ENCODE peak calls at places on chromosomes 16 and 17, in seven cellular contexts. B is tibial artery, P is right lobe of liver, M is suprapubic skin, Z is left lung, G is fibroblast of pulmonary artery, V is PC-3. D is an unnamed sample.

GRCh38 chr17:81130385-81131288 is 34.7 kb upstream of the PVALEF start:
- DNase-seq in P (no peak), G (no peak), M (no peak), B (no peak), Z (no peak), V (no peak), D (no peak)

GRCh38 chr17:82465023-82465603 is 6.6 kb downstream of the NARF start:
- DNase-seq in M (no peak), V (no peak), P (no peak), Z (no peak), G (no peak), B (no peak), D (no peak)

GRCh38 chr16:16861546-16861945 is 482.6 kb downstream of the NPIPA7 start:
- DNase-seq in P (no peak), M (no peak), V (peak), B (no peak), G (peak), Z (peak), D (peak)

GRCh38 chr17:1179112-1179634 is 608 bp downstream of the ABR start:
- DNase-seq in V (no peak), B (no peak), Z (peak), P (no peak), G (no peak), M (no peak), D (no peak)

GRCh38 chr16:27432600-27432957 is 30.6 kb downstream of the IL21R start:
- DNase-seq in V (peak), Z (peak), P (no peak), G (peak), M (no peak), B (peak), D (peak)

GRCh38 chr17:55818026-55818425 is 67.2 kb downstream of the PCTP start:
- DNase-seq in Z (no peak), M (no peak), B (no peak), P (no peak), V (no peak), G (no peak), D (no peak)

GRCh38 chr17:35879748-35880654 is at the start of gene CCL5:
- DNase-seq in M (no peak), V (peak), P (no peak), B (no peak), Z (no peak), G (peak), D (no peak)

GRCh38 chr17:81508639-81509047 is 4.0 kb downstream of the ACTG1 start:
- DNase-seq in M (no peak), B (no peak), V (peak), P (no peak), G (peak), Z (no peak), D (no peak)

GRCh38 chr17:82372591-82373452 is 1.3 kb downstream of the UTS2R start:
- DNase-seq in M (no peak), Z (no peak), V (no peak), P (peak), B (no peak), G (no peak), D (no peak)

GRCh38 chr17:82449136-82449882 is 1.2 kb downstream of the CYBC1 start:
- DNase-seq in V (no peak), Z (no peak), B (no peak), G (no peak), P (peak), M (peak), D (no peak)

GRCh38 chr17:70913086-70913485 is 743.8 kb downstream of the KCNJ2 start:
- DNase-seq in B (no peak), M (no peak), Z (no peak), V (no peak), G (peak), P (no peak), D (no peak)

GRCh38 chr16:30033270-30033669 is 2.2 kb upstream of the TLCD3B start:
- DNase-seq in P (no peak), Z (no peak), B (no peak), V (no peak), M (no peak), G (no peak), D (no peak)

GRCh38 chr17:68101992-68102758 is 66.6 kb downstream of the KPNA2 start:
- DNase-seq in B (peak), P (no peak), G (peak), M (no peak), V (peak), Z (no peak), D (no peak)

GRCh38 chr16:5500526-5500925 is 402.9 kb upstream of the EEF2KMT start:
- DNase-seq in B (no peak), G (no peak), M (no peak), V (no peak), P (no peak), Z (no peak), D (no peak)

GRCh38 chr17:82619211-82619610 is 29.0 kb downstream of the WDR45B start:
- DNase-seq in B (no peak), V (no peak), G (no peak), M (no peak), Z (no peak), P (no peak), D (no peak)

GRCh38 chr16:8571061-8571596 is 19.2 kb downstream of the TMEM114 start:
- DNase-seq in G (peak), M (no peak), B (no peak), V (no peak), P (no peak), Z (no peak), D (no peak)

GRCh38 chr16:54355251-54355650 is 68.7 kb upstream of the IRX3 start:
- DNase-seq in V (no peak), B (no peak), Z (no peak), M (no peak), G (peak), P (no peak), D (no peak)

GRCh38 chr16:47492428-47493357 is 31.6 kb downstream of the PHKB start:
- DNase-seq in P (peak), M (peak), Z (peak), B (peak), V (no peak), G (peak), D (no peak)

GRCh38 chr16:14309001-14309886 is 238.1 kb downstream of the MRTFB start:
- DNase-seq in V (peak), Z (no peak), G (no peak), P (no peak), M (no peak), B (no peak), D (peak)

GRCh38 chr17:81481011-81481799 is 31.4 kb downstream of the ACTG1 start:
- DNase-seq in P (no peak), B (peak), Z (peak), V (no peak), M (peak), G (peak), D (no peak)

DNA sequence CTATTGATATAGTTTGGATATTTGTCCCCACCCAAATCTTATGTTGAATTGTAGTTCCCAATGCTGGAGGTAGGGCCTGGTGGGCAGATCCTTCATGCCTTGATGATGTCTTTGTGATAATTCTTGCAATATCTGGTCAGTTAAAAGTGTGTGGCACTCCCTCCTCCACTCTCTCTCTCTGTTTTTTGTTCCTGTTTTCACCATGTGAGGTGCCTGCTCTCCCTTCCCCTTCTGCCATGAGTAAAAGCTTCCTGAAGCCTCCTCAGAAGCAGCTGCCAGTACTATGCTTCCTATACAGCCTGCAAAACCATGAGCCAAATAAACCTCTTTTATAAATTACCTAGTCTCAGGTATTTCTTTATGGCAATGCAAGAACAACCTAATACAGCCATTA is 47.3 kb downstream of the TOM1L2 start:
- DNase-seq in B (no peak), M (no peak), P (no peak), Z (no peak), G (no peak), V (no peak), D (no peak)
- TF ChIP-seq CTCF in B (no peak), M (no peak), P (no peak), Z (no peak), G (no peak), V (no peak), D (no peak)

GRCh38 chr17:4006745-4007211 is 42.5 kb upstream of the ATP2A3 start:
- DNase-seq in B (no peak), G (no peak), P (no peak), V (no peak), Z (no peak), M (no peak), D (no peak)
- TF ChIP-seq CTCF in B (no peak), G (no peak), P (no peak), V (no peak), Z (no peak), M (no peak), D (no peak)

GRCh38 chr17:42458497-42459255 is at the start of gene ATP6V0A1:
- DNase-seq in P (peak), Z (peak), V (no peak), M (peak), B (peak), G (peak), D (peak)

GRCh38 chr17:42459983-42460300 is 1.3 kb downstream of the ATP6V0A1 start:
- DNase-seq in Z (no peak), M (no peak), V (no peak), B (no peak), P (no peak), G (peak), D (no peak)

GRCh38 chr17:42460371-42460770 is 1.7 kb downstream of the ATP6V0A1 start:
- DNase-seq in M (no peak), G (no peak), P (no peak), V (no peak), Z (no peak), B (no peak), D (no peak)

GRCh38 chr17:42457107-42457787 is 1.4 kb upstream of the ATP6V0A1 start:
- DNase-seq in B (no peak), G (peak), Z (no peak), P (no peak), V (no peak), M (no peak), D (no peak)

GRCh38 chr17:42459256-42459982 is 741 bp downstream of the ATP6V0A1 start:
- DNase-seq in P (peak), B (peak), G (peak), Z (peak), V (no peak), M (peak), D (no peak)
- TF ChIP-seq CTCF in P (no peak), B (no peak), G (peak), Z (no peak), V (no peak), M (peak), D (peak)

GRCh38 chr17:75182569-75183436 is at the start of gene SUMO2:
- DNase-seq in Z (peak), B (peak), P (peak), M (peak), G (peak), V (peak), D (peak)
- TF ChIP-seq CTCF in Z (peak), B (peak), P (no peak), M (no peak), G (no peak), V (no peak), D (peak)

DNA sequence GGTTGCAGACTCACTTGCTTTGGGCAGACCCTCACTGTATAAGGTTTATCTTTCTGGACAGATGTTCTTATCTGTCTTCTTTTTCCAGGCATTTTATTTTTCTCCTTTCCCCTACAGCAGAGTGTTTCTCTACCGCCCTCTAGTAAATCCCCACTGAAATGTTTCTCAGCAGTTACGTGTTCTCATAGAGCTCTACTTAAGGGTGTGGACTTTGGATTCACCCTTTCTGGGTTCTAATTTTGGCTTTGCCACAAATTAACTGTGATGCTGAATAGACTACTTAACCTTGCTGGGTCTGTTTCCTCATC is 2.0 kb downstream of the ADAT1 start:
- DNase-seq in V (peak), Z (no peak), B (no peak), M (no peak), P (no peak), G (peak), D (no peak)
- TF ChIP-seq CTCF in V (peak), Z (no peak), B (peak), M (no peak), P (peak), G (peak), D (peak)

GRCh38 chr16:88047462-88047861 is 96.2 kb downstream of the BANP start:
- DNase-seq in B (no peak), Z (no peak), V (no peak), G (no peak), P (no peak), M (no peak), D (no peak)
- TF ChIP-seq CTCF in B (no peak), Z (no peak), V (no peak), G (no peak), P (no peak), M (no peak), D (no peak)

GRCh38 chr17:60926466-60927183 is 249.0 kb downstream of the BCAS3 start:
- DNase-seq in G (peak), P (no peak), Z (no peak), B (no peak), V (peak), M (no peak), D (no peak)
- TF ChIP-seq CTCF in G (no peak), P (no peak), Z (no peak), B (no peak), V (no peak), M (no peak), D (no peak)

GRCh38 chr16:525520-526180 is 1.9 kb upstream of the CAPN15 start:
- DNase-seq in P (no peak), G (peak), V (peak), M (no peak), B (no peak), Z (no peak), D (no peak)

GRCh38 chr16:528111-529011 is 849 bp downstream of the CAPN15 start:
- DNase-seq in M (no peak), Z (peak), V (peak), P (no peak), G (peak), B (no peak), D (no peak)

GRCh38 chr16:526181-527014 is 1.1 kb upstream of the CAPN15 start:
- DNase-seq in V (peak), M (no peak), B (peak), P (no peak), Z (peak), G (peak), D (no peak)

GRCh38 chr16:529012-529575 is 1.6 kb downstream of the CAPN15 start:
- DNase-seq in G (no peak), B (no peak), P (no peak), M (no peak), V (no peak), Z (no peak), D (no peak)

GRCh38 chr16:527015-527903 is at the start of gene CAPN15:
- DNase-seq in M (peak), Z (peak), G (peak), V (peak), P (peak), B (peak), D (peak)
- TF ChIP-seq CTCF in M (peak), Z (no peak), G (no peak), V (no peak), P (peak), B (peak), D (peak)

DNA sequence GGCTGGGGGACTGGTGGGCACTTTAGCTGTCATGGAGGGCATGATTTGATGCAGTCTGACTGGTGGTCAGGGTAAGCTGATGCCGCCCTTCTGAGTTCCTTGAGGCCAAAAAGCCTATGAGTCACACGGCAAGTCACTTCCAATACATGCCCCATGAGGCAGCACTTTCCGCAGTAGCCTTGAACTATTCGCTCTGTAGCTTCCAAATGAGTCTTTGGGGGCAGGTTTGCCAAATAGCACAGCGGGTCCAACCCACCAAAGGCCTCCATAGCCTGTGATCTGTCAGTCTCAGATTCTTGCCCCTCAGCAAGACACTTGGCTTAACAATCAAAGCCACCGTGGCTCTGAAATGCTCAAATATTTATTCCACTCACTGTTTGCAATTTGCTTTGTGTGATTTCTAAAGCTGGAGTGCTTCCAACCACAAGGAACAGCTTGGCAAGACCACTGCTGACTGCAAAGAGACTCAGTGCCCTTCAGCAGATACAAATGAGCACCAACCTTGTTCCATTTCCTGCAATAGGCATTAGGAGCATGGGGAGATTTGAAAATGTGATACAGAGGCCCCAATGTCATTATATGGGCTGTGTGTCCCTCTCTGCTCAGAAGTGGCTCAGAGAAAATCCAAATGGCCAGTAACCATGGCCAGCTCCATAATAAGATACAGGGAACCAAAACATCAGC is 45.4 kb downstream of the CLEC19A start:
- DNase-seq in M (no peak), V (peak), Z (no peak), B (no peak), G (no peak), P (peak), D (no peak)
- TF ChIP-seq CTCF in M (no peak), V (no peak), Z (no peak), B (no peak), G (no peak), P (no peak), D (no peak)

D was measured in type B pancreatic cell.